ENCODE peak calls at places on chromosomes 13 and 19, in six cellular contexts. F is MM.1S, S is neuronal stem cell, V is H9, G is GM23248, O is HCT116. I is an unnamed sample.

GRCh38 chr13:110347535-110348308 is 40.6 kb downstream of the COL4A2 start:
- DNase-seq in F (no peak), O (peak; percentile 41), G (peak; percentile 98), S (no peak), V (no peak), I (no peak)

GRCh38 chr19:42290523-42291436 is 11.2 kb upstream of the PRR19 start:
- DNase-seq in S (no peak), F (no peak), O (no peak), G (peak; percentile 35), V (peak; percentile 45), I (peak; percentile 84)

GRCh38 chr13:76829572-76830327 is 56.5 kb downstream of the KCTD12 start:
- DNase-seq in F (no peak), G (peak; percentile 29), S (no peak), V (no peak), O (no peak), I (no peak)

GRCh38 chr13:79470666-79471065 is 10.3 kb upstream of the NDFIP2 start:
- DNase-seq in V (no peak), G (no peak), F (no peak), S (no peak), O (no peak), I (no peak)

GRCh38 chr13:110711778-110712070 is 1.8 kb upstream of the ING1 start:
- DNase-seq in S (no peak), F (no peak), V (no peak), O (no peak), G (peak; percentile 60), I (no peak)

GRCh38 chr13:49495783-49496762 is at the start of gene PHF11:
- DNase-seq in V (peak; percentile 74), S (peak; percentile 46), G (peak; percentile 91), F (peak; percentile 84), O (no peak), I (peak; percentile 94)

GRCh38 chr19:40596608-40597328 is 4.4 kb upstream of the LTBP4 start:
- DNase-seq in G (peak; percentile 83), V (peak; percentile 89), S (no peak), F (no peak), O (peak; percentile 67), I (no peak)

GRCh38 chr13:24659239-24659638 is 21.0 kb upstream of the ATP12A start:
- DNase-seq in S (no peak), G (no peak), V (no peak), F (no peak), O (no peak), I (no peak)

GRCh38 chr13:27973291-27973690 is 4.2 kb upstream of the CDX2 start:
- DNase-seq in V (no peak), O (no peak), F (no peak), G (no peak), S (no peak), I (peak; percentile 2)

GRCh38 chr13:76696370-76696769 is 189.8 kb downstream of the KCTD12 start:
- DNase-seq in S (no peak), F (no peak), G (peak; percentile 52), V (no peak), O (no peak), I (no peak)

DNA sequence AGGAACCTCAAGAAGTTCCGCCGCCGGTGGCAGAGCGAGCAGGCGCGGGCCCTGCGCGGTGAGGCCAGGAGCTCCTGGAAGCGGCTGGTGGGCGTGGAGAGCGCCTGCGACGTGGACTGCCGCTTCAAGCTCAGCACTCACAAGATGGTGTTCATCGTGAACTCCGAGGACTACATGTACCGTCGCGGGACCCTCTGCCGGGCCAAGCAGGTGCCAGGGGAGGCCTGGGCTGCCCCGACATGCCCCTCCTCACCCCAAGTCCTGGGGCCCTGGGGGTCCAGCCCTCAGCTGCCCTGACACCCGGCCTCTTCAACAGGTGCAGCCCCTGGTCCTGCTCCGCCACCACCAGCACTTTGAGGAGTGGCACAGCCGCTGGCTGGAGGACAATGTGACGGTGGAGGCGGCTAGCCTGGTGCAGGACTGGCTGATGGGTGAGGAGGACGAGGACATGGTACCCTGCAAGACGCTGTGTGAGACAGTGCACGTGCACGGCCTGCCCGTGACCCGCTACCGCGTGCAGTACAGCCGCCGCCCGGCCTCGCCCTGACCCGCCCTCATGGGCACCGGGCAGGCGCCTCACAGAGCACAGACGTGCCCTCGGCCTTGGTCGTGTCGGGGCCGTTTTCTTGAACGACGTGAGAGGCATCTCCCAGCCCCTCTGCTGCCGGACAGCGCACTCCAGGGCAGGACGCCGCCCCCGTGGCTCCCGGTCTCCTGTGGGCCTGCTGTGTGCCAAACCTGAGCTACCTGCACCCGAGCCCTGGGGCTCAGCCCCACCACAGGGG is 10.4 kb upstream of the F2RL3 start:
- DNase-seq in V (no peak), G (no peak), F (no peak), O (no peak), S (no peak), I (no peak)
- H3K4me2 ChIP-seq in V (no peak overlapping the region), G (no peak overlapping the region), F (no peak overlapping the region), O (no peak overlapping the region), S (no peak overlapping the region), I (no peak overlapping the region)

GRCh38 chr19:50517704-50518075 is 4.0 kb upstream of the ASPDH start:
- DNase-seq in G (no peak), V (no peak), S (no peak), O (no peak), F (no peak), I (no peak)
- H3K27ac ChIP-seq in G (no peak overlapping the region), V (no peak overlapping the region), S (no peak overlapping the region), O (no peak overlapping the region), F (no peak overlapping the region), I (no peak overlapping the region)

DNA sequence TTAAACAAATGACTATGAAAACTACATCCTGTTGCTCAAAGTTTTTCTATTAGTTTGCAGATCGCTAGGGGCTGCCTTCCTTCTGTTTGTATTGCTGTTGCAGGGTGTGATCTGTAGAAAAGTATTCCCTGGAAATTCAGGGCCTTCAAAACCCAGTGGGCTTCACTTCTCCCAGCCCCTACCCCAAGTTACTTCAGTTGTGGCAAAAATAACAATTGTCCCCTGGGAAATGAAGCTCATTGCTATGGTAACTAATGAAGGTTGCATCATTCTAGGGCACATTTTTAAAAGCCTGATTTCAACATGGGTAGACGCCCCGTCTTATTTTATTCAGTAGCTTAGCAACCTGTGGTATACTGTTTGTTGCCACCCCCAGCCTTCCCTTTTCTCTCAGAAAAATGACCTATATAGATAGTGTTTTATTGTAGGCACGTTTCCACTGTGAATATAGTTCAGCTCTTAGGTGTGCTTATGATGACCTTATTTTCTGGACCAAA is 60.9 kb downstream of the WDFY2 start:
- DNase-seq in S (no peak), V (no peak), G (peak; percentile 95), O (no peak), F (no peak), I (peak; percentile 78)
- H3K9ac ChIP-seq in S (no peak overlapping the region), V (no peak overlapping the region), G (peak overlapping the region; percentile 83), O (no peak overlapping the region), F (no peak overlapping the region), I (peak overlapping the region; percentile 5)

DNA sequence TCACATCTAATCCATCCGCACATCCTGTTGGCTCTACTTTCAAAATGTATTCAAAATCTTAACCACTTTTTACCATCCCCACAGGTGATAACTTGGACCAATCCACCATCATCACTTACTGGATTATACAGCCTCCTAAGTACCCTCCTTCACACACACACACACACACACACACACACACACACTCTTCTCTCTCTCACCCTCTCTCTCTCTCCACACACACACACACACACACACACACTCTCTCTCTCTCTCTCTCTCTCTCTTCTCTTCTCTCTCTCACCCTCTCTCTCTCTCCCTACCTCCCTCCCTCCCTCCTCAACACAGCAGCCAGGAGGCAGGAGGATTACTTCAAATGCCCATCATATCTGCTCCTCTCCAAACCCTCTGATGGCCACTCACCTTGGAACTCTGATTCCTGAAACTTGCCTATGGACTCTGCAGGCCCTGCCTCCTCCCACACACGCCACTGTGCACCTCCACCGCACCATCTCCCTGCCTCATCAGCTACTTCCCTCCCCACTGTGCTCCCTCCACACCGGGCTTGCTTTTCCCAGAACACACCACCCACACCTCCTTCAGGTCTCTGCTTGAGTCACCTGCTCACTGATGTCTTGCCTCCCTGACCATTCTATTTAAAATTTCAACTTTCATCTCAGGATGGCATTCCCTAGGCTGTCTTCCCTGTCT is 39.7 kb downstream of the RCBTB2 start:
- DNase-seq in V (no peak), S (no peak), O (no peak), G (peak; percentile 18), F (no peak), I (peak; percentile 92)
- H3K4me2 ChIP-seq in V (no peak overlapping the region), S (no peak overlapping the region), O (no peak overlapping the region), G (peak overlapping the region; percentile 81), F (peak overlapping the region; percentile 68), I (peak overlapping the region; percentile 95)

GRCh38 chr13:99323488-99323887 is 16.3 kb upstream of the GPR183 start:
- DNase-seq in V (no peak), G (peak; percentile 50), O (peak; percentile 60), F (no peak), S (no peak), I (no peak)

GRCh38 chr13:99322297-99323103 is 15.3 kb upstream of the GPR183 start:
- DNase-seq in V (no peak), S (no peak), O (no peak), G (peak; percentile 91), F (no peak), I (peak; percentile 57)

GRCh38 chr13:99321709-99322108 is 14.5 kb upstream of the GPR183 start:
- DNase-seq in V (no peak), S (no peak), G (peak; percentile 15), O (no peak), F (no peak), I (no peak)

GRCh38 chr13:99316657-99317244 is 9.6 kb upstream of the GPR183 start:
- DNase-seq in G (no peak), O (no peak), S (no peak), V (no peak), F (no peak), I (no peak)

DNA sequence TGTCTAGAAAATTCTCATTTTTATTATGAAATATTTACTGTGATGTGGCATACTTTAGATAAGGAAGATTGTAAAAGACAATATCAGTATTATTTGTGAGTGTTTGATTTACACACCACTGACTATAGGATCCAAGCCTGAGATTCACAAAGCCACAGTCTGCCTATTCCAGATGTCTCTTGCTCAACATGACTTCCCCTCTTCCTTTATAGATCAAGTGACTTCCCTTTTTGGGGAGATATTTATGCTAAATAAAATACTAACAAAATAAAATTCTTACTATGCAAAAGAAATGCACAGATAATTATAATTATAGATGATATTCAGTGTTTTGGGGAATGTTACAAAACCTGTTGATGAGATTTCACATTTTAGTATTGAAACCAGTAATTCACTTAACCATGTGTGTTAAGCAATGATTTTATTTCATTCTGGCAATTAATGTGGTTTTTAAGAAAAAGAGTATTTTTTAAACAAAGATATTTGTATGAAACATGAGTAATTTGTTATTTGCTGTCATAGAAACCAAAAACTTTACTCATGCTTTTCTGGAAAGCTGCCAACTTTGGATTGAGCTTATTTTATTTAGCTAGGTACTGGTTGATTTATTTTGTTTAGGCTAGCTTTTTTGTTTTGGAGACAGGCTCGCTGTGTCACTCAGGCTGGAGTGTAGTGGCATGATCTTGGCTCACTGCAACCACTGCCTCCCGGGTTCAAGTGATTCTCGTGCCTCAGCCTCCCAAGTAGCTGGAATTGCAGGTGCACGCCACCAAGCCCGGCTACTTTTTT is 13.7 kb upstream of the GPR183 start:
- DNase-seq in O (peak; percentile 68), V (no peak), S (no peak), G (peak; percentile 92), F (no peak), I (peak; percentile 62)
- H3K27ac ChIP-seq in O (no peak overlapping the region), V (no peak overlapping the region), S (no peak overlapping the region), G (peak overlapping the region; percentile 74), F (no peak overlapping the region), I (peak overlapping the region; percentile 60)

I was measured in Karpas-422.